ENCODE peak calls at places on chromosomes 5 and 9, in six cellular contexts. One of them, this sample, is unnamed.

GRCh38 chr5:1511037-1511436 is 12.7 kb downstream of the LPCAT1 start:
- DNase-seq in AG08396: no peak
- DNase-seq in heart left ventricle: peak; percentile 53
- DNase-seq in NCI-H510A treated with DMSO at 0.1 percent for 48 hours: no peak
- DNase-seq in foreskin keratinocyte: no peak
- DNase-seq in activated naive CD8-positive, alpha-beta T cell treated with anti-CD3 and anti-CD28 coated beads, Interleukin-2, amount 50 U/mL, for 24 hours: no peak
- DNase-seq in this sample: peak; percentile 35

GRCh38 chr9:115849679-115850412 is 303.7 kb upstream of the PAPPA start:
- DNase-seq in activated naive CD8-positive, alpha-beta T cell treated with anti-CD3 and anti-CD28 coated beads, Interleukin-2, amount 50 U/mL, for 24 hours: no peak
- DNase-seq in foreskin keratinocyte: no peak
- DNase-seq in NCI-H510A treated with DMSO at 0.1 percent for 48 hours: no peak
- DNase-seq in heart left ventricle: no peak
- DNase-seq in AG08396: no peak
- DNase-seq in this sample: no peak

GRCh38 chr5:132777209-132778069 is at the start of gene SEPTIN8:
- DNase-seq in activated naive CD8-positive, alpha-beta T cell treated with anti-CD3 and anti-CD28 coated beads, Interleukin-2, amount 50 U/mL, for 24 hours: peak; percentile 55
- DNase-seq in heart left ventricle: peak; percentile 75
- DNase-seq in foreskin keratinocyte: no peak
- DNase-seq in AG08396: peak; percentile 81
- DNase-seq in NCI-H510A treated with DMSO at 0.1 percent for 48 hours: no peak
- DNase-seq in this sample: peak; percentile 37

GRCh38 chr9:77648458-77649108 is 461 bp upstream of the GNA14 start:
- DNase-seq in foreskin keratinocyte: peak; percentile 26
- DNase-seq in heart left ventricle: peak; percentile 85
- DNase-seq in AG08396: no peak
- DNase-seq in activated naive CD8-positive, alpha-beta T cell treated with anti-CD3 and anti-CD28 coated beads, Interleukin-2, amount 50 U/mL, for 24 hours: peak; percentile 9
- DNase-seq in NCI-H510A treated with DMSO at 0.1 percent for 48 hours: peak; percentile 85
- DNase-seq in this sample: no peak

GRCh38 chr5:122458278-122458872 is 146.3 kb downstream of the SNCAIP start:
- DNase-seq in activated naive CD8-positive, alpha-beta T cell treated with anti-CD3 and anti-CD28 coated beads, Interleukin-2, amount 50 U/mL, for 24 hours: no peak
- DNase-seq in AG08396: peak; percentile 18
- DNase-seq in foreskin keratinocyte: no peak
- DNase-seq in heart left ventricle: no peak
- DNase-seq in NCI-H510A treated with DMSO at 0.1 percent for 48 hours: no peak
- DNase-seq in this sample: no peak

GRCh38 chr5:57348376-57348775 is 134.2 kb downstream of the ACTBL2 start:
- DNase-seq in activated naive CD8-positive, alpha-beta T cell treated with anti-CD3 and anti-CD28 coated beads, Interleukin-2, amount 50 U/mL, for 24 hours: no peak
- DNase-seq in NCI-H510A treated with DMSO at 0.1 percent for 48 hours: no peak
- DNase-seq in foreskin keratinocyte: no peak
- DNase-seq in AG08396: no peak
- DNase-seq in heart left ventricle: no peak
- DNase-seq in this sample: no peak

GRCh38 chr9:21616082-21616778 is 134.1 kb upstream of the IFNE start:
- DNase-seq in heart left ventricle: no peak
- DNase-seq in NCI-H510A treated with DMSO at 0.1 percent for 48 hours: no peak
- DNase-seq in AG08396: peak; percentile 69
- DNase-seq in foreskin keratinocyte: peak; percentile 94
- DNase-seq in activated naive CD8-positive, alpha-beta T cell treated with anti-CD3 and anti-CD28 coated beads, Interleukin-2, amount 50 U/mL, for 24 hours: no peak
- DNase-seq in this sample: no peak

GRCh38 chr5:134143431-134143830 is 28.9 kb downstream of the TCF7 start:
- DNase-seq in foreskin keratinocyte: no peak
- DNase-seq in activated naive CD8-positive, alpha-beta T cell treated with anti-CD3 and anti-CD28 coated beads, Interleukin-2, amount 50 U/mL, for 24 hours: no peak
- DNase-seq in NCI-H510A treated with DMSO at 0.1 percent for 48 hours: no peak
- DNase-seq in AG08396: no peak
- DNase-seq in heart left ventricle: no peak
- DNase-seq in this sample: no peak

GRCh38 chr5:111308951-111309350 is 84.8 kb downstream of the CAMK4 start:
- DNase-seq in AG08396: no peak
- DNase-seq in foreskin keratinocyte: no peak
- DNase-seq in activated naive CD8-positive, alpha-beta T cell treated with anti-CD3 and anti-CD28 coated beads, Interleukin-2, amount 50 U/mL, for 24 hours: no peak
- DNase-seq in NCI-H510A treated with DMSO at 0.1 percent for 48 hours: no peak
- DNase-seq in heart left ventricle: no peak
- DNase-seq in this sample: no peak

GRCh38 chr5:175385691-175386360 is 58.2 kb downstream of the DRD1 start:
- DNase-seq in heart left ventricle: no peak
- DNase-seq in activated naive CD8-positive, alpha-beta T cell treated with anti-CD3 and anti-CD28 coated beads, Interleukin-2, amount 50 U/mL, for 24 hours: no peak
- DNase-seq in AG08396: peak; percentile 34
- DNase-seq in foreskin keratinocyte: peak; percentile 42
- DNase-seq in NCI-H510A treated with DMSO at 0.1 percent for 48 hours: peak; percentile 55
- DNase-seq in this sample: no peak

GRCh38 chr5:154174091-154174490 is 16.4 kb upstream of the GALNT10 start:
- DNase-seq in AG08396: no peak
- DNase-seq in heart left ventricle: no peak
- DNase-seq in activated naive CD8-positive, alpha-beta T cell treated with anti-CD3 and anti-CD28 coated beads, Interleukin-2, amount 50 U/mL, for 24 hours: no peak
- DNase-seq in foreskin keratinocyte: no peak
- DNase-seq in NCI-H510A treated with DMSO at 0.1 percent for 48 hours: no peak
- DNase-seq in this sample: no peak

GRCh38 chr5:128263357-128263756 is 179.8 kb downstream of the SLC12A2 start:
- DNase-seq in activated naive CD8-positive, alpha-beta T cell treated with anti-CD3 and anti-CD28 coated beads, Interleukin-2, amount 50 U/mL, for 24 hours: no peak
- DNase-seq in foreskin keratinocyte: no peak
- DNase-seq in heart left ventricle: peak; percentile 52
- DNase-seq in NCI-H510A treated with DMSO at 0.1 percent for 48 hours: no peak
- DNase-seq in AG08396: no peak
- DNase-seq in this sample: no peak

GRCh38 chr9:31674264-31674663 is 710.2 kb upstream of the ACO1 start:
- DNase-seq in heart left ventricle: no peak
- DNase-seq in NCI-H510A treated with DMSO at 0.1 percent for 48 hours: no peak
- DNase-seq in activated naive CD8-positive, alpha-beta T cell treated with anti-CD3 and anti-CD28 coated beads, Interleukin-2, amount 50 U/mL, for 24 hours: no peak
- DNase-seq in foreskin keratinocyte: peak; percentile 49
- DNase-seq in AG08396: no peak
- DNase-seq in this sample: no peak

GRCh38 chr5:138975098-138975847 is 100.1 kb upstream of the LRRTM2 start:
- DNase-seq in foreskin keratinocyte: no peak
- DNase-seq in NCI-H510A treated with DMSO at 0.1 percent for 48 hours: peak; percentile 53
- DNase-seq in heart left ventricle: peak; percentile 70
- DNase-seq in activated naive CD8-positive, alpha-beta T cell treated with anti-CD3 and anti-CD28 coated beads, Interleukin-2, amount 50 U/mL, for 24 hours: no peak
- DNase-seq in AG08396: peak; percentile 73
- DNase-seq in this sample: peak; percentile 64

GRCh38 chr9:137757613-137758029 is 120.0 kb upstream of the CACNA1B start:
- DNase-seq in AG08396: peak; percentile 63
- DNase-seq in NCI-H510A treated with DMSO at 0.1 percent for 48 hours: no peak
- DNase-seq in foreskin keratinocyte: peak; percentile 75
- DNase-seq in heart left ventricle: no peak
- DNase-seq in activated naive CD8-positive, alpha-beta T cell treated with anti-CD3 and anti-CD28 coated beads, Interleukin-2, amount 50 U/mL, for 24 hours: peak; percentile 51
- DNase-seq in this sample: no peak

GRCh38 chr5:144467795-144468194 is 297.1 kb downstream of the KCTD16 start:
- DNase-seq in foreskin keratinocyte: peak; percentile 22
- DNase-seq in heart left ventricle: no peak
- DNase-seq in NCI-H510A treated with DMSO at 0.1 percent for 48 hours: peak; percentile 35
- DNase-seq in activated naive CD8-positive, alpha-beta T cell treated with anti-CD3 and anti-CD28 coated beads, Interleukin-2, amount 50 U/mL, for 24 hours: no peak
- DNase-seq in AG08396: peak; percentile 34
- DNase-seq in this sample: no peak

GRCh38 chr5:140262221-140262620 is 40.7 kb downstream of the PFDN1 start:
- DNase-seq in foreskin keratinocyte: no peak
- DNase-seq in activated naive CD8-positive, alpha-beta T cell treated with anti-CD3 and anti-CD28 coated beads, Interleukin-2, amount 50 U/mL, for 24 hours: no peak
- DNase-seq in heart left ventricle: no peak
- DNase-seq in NCI-H510A treated with DMSO at 0.1 percent for 48 hours: peak; percentile 53
- DNase-seq in AG08396: no peak
- DNase-seq in this sample: no peak

GRCh38 chr9:385818-386398 is 171.2 kb downstream of the DOCK8 start:
- DNase-seq in foreskin keratinocyte: peak; percentile 53
- DNase-seq in NCI-H510A treated with DMSO at 0.1 percent for 48 hours: peak; percentile 53
- DNase-seq in AG08396: peak; percentile 52
- DNase-seq in heart left ventricle: no peak
- DNase-seq in activated naive CD8-positive, alpha-beta T cell treated with anti-CD3 and anti-CD28 coated beads, Interleukin-2, amount 50 U/mL, for 24 hours: peak; percentile 14
- DNase-seq in this sample: no peak

GRCh38 chr9:114238919-114239879 is 83.7 kb upstream of the ORM1 start:
- DNase-seq in AG08396: peak; percentile 57
- DNase-seq in NCI-H510A treated with DMSO at 0.1 percent for 48 hours: no peak
- DNase-seq in activated naive CD8-positive, alpha-beta T cell treated with anti-CD3 and anti-CD28 coated beads, Interleukin-2, amount 50 U/mL, for 24 hours: no peak
- DNase-seq in heart left ventricle: no peak
- DNase-seq in foreskin keratinocyte: no peak
- DNase-seq in this sample: no peak

GRCh38 chr5:38929838-38930237 is 84.0 kb downstream of the OSMR start:
- DNase-seq in heart left ventricle: no peak
- DNase-seq in NCI-H510A treated with DMSO at 0.1 percent for 48 hours: no peak
- DNase-seq in foreskin keratinocyte: no peak
- DNase-seq in AG08396: no peak
- DNase-seq in activated naive CD8-positive, alpha-beta T cell treated with anti-CD3 and anti-CD28 coated beads, Interleukin-2, amount 50 U/mL, for 24 hours: no peak
- DNase-seq in this sample: no peak

GRCh38 chr5:61319388-61320146 is 12.5 kb upstream of the ZSWIM6 start:
- DNase-seq in foreskin keratinocyte: peak; percentile 58
- DNase-seq in AG08396: no peak
- DNase-seq in heart left ventricle: no peak
- DNase-seq in activated naive CD8-positive, alpha-beta T cell treated with anti-CD3 and anti-CD28 coated beads, Interleukin-2, amount 50 U/mL, for 24 hours: no peak
- DNase-seq in NCI-H510A treated with DMSO at 0.1 percent for 48 hours: no peak
- DNase-seq in this sample: no peak

GRCh38 chr9:114216081-114216480 is 60.7 kb downstream of the COL27A1 start:
- DNase-seq in NCI-H510A treated with DMSO at 0.1 percent for 48 hours: no peak
- DNase-seq in foreskin keratinocyte: no peak
- DNase-seq in heart left ventricle: peak; percentile 77
- DNase-seq in activated naive CD8-positive, alpha-beta T cell treated with anti-CD3 and anti-CD28 coated beads, Interleukin-2, amount 50 U/mL, for 24 hours: no peak
- DNase-seq in AG08396: no peak
- DNase-seq in this sample: peak; percentile 69

GRCh38 chr5:172929371-172929838 is 29.8 kb upstream of the RPL26L1 start:
- DNase-seq in heart left ventricle: no peak
- DNase-seq in NCI-H510A treated with DMSO at 0.1 percent for 48 hours: no peak
- DNase-seq in activated naive CD8-positive, alpha-beta T cell treated with anti-CD3 and anti-CD28 coated beads, Interleukin-2, amount 50 U/mL, for 24 hours: no peak
- DNase-seq in foreskin keratinocyte: no peak
- DNase-seq in AG08396: peak; percentile 78
- DNase-seq in this sample: no peak

GRCh38 chr9:7946458-7946857 is 146.9 kb upstream of the DMAC1 start:
- DNase-seq in NCI-H510A treated with DMSO at 0.1 percent for 48 hours: no peak
- DNase-seq in heart left ventricle: no peak
- DNase-seq in AG08396: no peak
- DNase-seq in foreskin keratinocyte: no peak
- DNase-seq in activated naive CD8-positive, alpha-beta T cell treated with anti-CD3 and anti-CD28 coated beads, Interleukin-2, amount 50 U/mL, for 24 hours: no peak
- DNase-seq in this sample: no peak

GRCh38 chr5:175181331-175181730 is 262.7 kb downstream of the DRD1 start:
- DNase-seq in foreskin keratinocyte: no peak
- DNase-seq in activated naive CD8-positive, alpha-beta T cell treated with anti-CD3 and anti-CD28 coated beads, Interleukin-2, amount 50 U/mL, for 24 hours: no peak
- DNase-seq in heart left ventricle: no peak
- DNase-seq in AG08396: no peak
- DNase-seq in NCI-H510A treated with DMSO at 0.1 percent for 48 hours: no peak
- DNase-seq in this sample: no peak

GRCh38 chr9:96581823-96582598 is 37.6 kb downstream of the CDC14B start:
- DNase-seq in foreskin keratinocyte: peak; percentile 47
- DNase-seq in heart left ventricle: no peak
- DNase-seq in NCI-H510A treated with DMSO at 0.1 percent for 48 hours: no peak
- DNase-seq in activated naive CD8-positive, alpha-beta T cell treated with anti-CD3 and anti-CD28 coated beads, Interleukin-2, amount 50 U/mL, for 24 hours: no peak
- DNase-seq in AG08396: no peak
- DNase-seq in this sample: no peak

GRCh38 chr9:95230046-95230445 is 87.5 kb downstream of the FANCC start:
- DNase-seq in NCI-H510A treated with DMSO at 0.1 percent for 48 hours: no peak
- DNase-seq in activated naive CD8-positive, alpha-beta T cell treated with anti-CD3 and anti-CD28 coated beads, Interleukin-2, amount 50 U/mL, for 24 hours: no peak
- DNase-seq in foreskin keratinocyte: no peak
- DNase-seq in AG08396: no peak
- DNase-seq in heart left ventricle: no peak
- DNase-seq in this sample: no peak

GRCh38 chr5:150219142-150219541 is 29.3 kb downstream of the SLC6A7 start:
- DNase-seq in foreskin keratinocyte: no peak
- DNase-seq in heart left ventricle: no peak
- DNase-seq in activated naive CD8-positive, alpha-beta T cell treated with anti-CD3 and anti-CD28 coated beads, Interleukin-2, amount 50 U/mL, for 24 hours: no peak
- DNase-seq in NCI-H510A treated with DMSO at 0.1 percent for 48 hours: no peak
- DNase-seq in AG08396: peak; percentile 61
- DNase-seq in this sample: no peak

GRCh38 chr9:76396144-76396543 is 1.9 kb upstream of the RFK start:
- DNase-seq in heart left ventricle: no peak
- DNase-seq in foreskin keratinocyte: no peak
- DNase-seq in AG08396: no peak
- DNase-seq in NCI-H510A treated with DMSO at 0.1 percent for 48 hours: no peak
- DNase-seq in activated naive CD8-positive, alpha-beta T cell treated with anti-CD3 and anti-CD28 coated beads, Interleukin-2, amount 50 U/mL, for 24 hours: no peak
- DNase-seq in this sample: no peak

GRCh38 chr9:114312513-114312875 is 10.4 kb upstream of the ORM1 start:
- DNase-seq in AG08396: no peak
- DNase-seq in activated naive CD8-positive, alpha-beta T cell treated with anti-CD3 and anti-CD28 coated beads, Interleukin-2, amount 50 U/mL, for 24 hours: no peak
- DNase-seq in foreskin keratinocyte: no peak
- DNase-seq in heart left ventricle: no peak
- DNase-seq in NCI-H510A treated with DMSO at 0.1 percent for 48 hours: no peak
- DNase-seq in this sample: no peak

GRCh38 chr5:154482528-154483449 is 4.8 kb upstream of the HAND1 start:
- DNase-seq in activated naive CD8-positive, alpha-beta T cell treated with anti-CD3 and anti-CD28 coated beads, Interleukin-2, amount 50 U/mL, for 24 hours: no peak
- DNase-seq in heart left ventricle: no peak
- DNase-seq in AG08396: no peak
- DNase-seq in foreskin keratinocyte: no peak
- DNase-seq in NCI-H510A treated with DMSO at 0.1 percent for 48 hours: no peak
- DNase-seq in this sample: no peak

GRCh38 chr9:88713022-88713421 is 178.0 kb downstream of the NXNL2 start:
- DNase-seq in AG08396: no peak
- DNase-seq in foreskin keratinocyte: no peak
- DNase-seq in activated naive CD8-positive, alpha-beta T cell treated with anti-CD3 and anti-CD28 coated beads, Interleukin-2, amount 50 U/mL, for 24 hours: no peak
- DNase-seq in heart left ventricle: no peak
- DNase-seq in NCI-H510A treated with DMSO at 0.1 percent for 48 hours: no peak
- DNase-seq in this sample: no peak

GRCh38 chr5:3751846-3752245 is 156.2 kb downstream of the IRX1 start:
- DNase-seq in heart left ventricle: no peak
- DNase-seq in activated naive CD8-positive, alpha-beta T cell treated with anti-CD3 and anti-CD28 coated beads, Interleukin-2, amount 50 U/mL, for 24 hours: no peak
- DNase-seq in AG08396: no peak
- DNase-seq in NCI-H510A treated with DMSO at 0.1 percent for 48 hours: no peak
- DNase-seq in foreskin keratinocyte: no peak
- DNase-seq in this sample: no peak

This sample was measured in mesothelial cell of epicardium.